ENCODE peak calls at places on chromosomes 1 and 21, in seven cellular contexts. B is heart left ventricle, T is IMR-90, X is breast epithelium, R is ovary, J is testis, D is adrenal gland. N is an unnamed sample. For H3K36me3, the result is how much of the 10 kb centered on the place peaks cover.

GRCh38 chr1:37549341-37549740 is 4.8 kb downstream of the SNIP1 start:
- DNase-seq in B (no peak), X (no peak), D (no peak), J (no peak), R (no peak), T (peak), N (no peak)

GRCh38 chr1:38578444-38578951 is 281.1 kb downstream of the RRAGC start:
- DNase-seq in R (no peak), J (no peak), T (no peak), X (no peak), D (no peak), B (no peak), N (peak)

GRCh38 chr1:208030320-208031091 is 119.6 kb upstream of the CD34 start:
- DNase-seq in X (no peak), B (peak), T (peak), D (no peak), J (no peak), R (peak), N (no peak)

GRCh38 chr1:155012052-155012546 is 9.5 kb downstream of the ZBTB7B start:
- DNase-seq in B (peak), D (peak), X (no peak), J (peak), T (no peak), R (peak), N (peak)

GRCh38 chr1:101474039-101474665 is 237.3 kb downstream of the S1PR1 start:
- DNase-seq in R (no peak), T (no peak), B (no peak), D (no peak), X (no peak), J (peak), N (no peak)

GRCh38 chr21:33578214-33578613 is 10.3 kb downstream of the DONSON start:
- DNase-seq in X (no peak), T (peak), D (no peak), B (no peak), J (no peak), R (no peak), N (no peak)

GRCh38 chr1:94113592-94114322 is 7.2 kb downstream of the ABCA4 start:
- DNase-seq in X (no peak), J (no peak), B (no peak), D (no peak), T (no peak), R (no peak), N (no peak)

GRCh38 chr1:232933026-232933425 is 17.4 kb upstream of the NTPCR start:
- DNase-seq in X (no peak), J (no peak), T (no peak), R (no peak), D (no peak), B (no peak), N (no peak)

GRCh38 chr1:85264150-85264549 is 4.7 kb upstream of the C1orf52 start:
- DNase-seq in J (no peak), D (no peak), B (no peak), R (no peak), T (peak), X (no peak), N (no peak)

GRCh38 chr1:112852276-112852675 is 103.7 kb downstream of the SLC16A1 start:
- DNase-seq in X (no peak), B (no peak), D (no peak), R (no peak), J (peak), T (no peak), N (no peak)

GRCh38 chr21:26115899-26116298 is 54.7 kb downstream of the APP start:
- DNase-seq in D (no peak), T (peak), B (no peak), X (no peak), J (no peak), R (no peak), N (no peak)

GRCh38 chr1:205294914-205295310 is 26.6 kb downstream of the NUAK2 start:
- DNase-seq in X (no peak), D (no peak), B (no peak), T (peak), J (no peak), R (no peak), N (no peak)

GRCh38 chr1:233253231-233254038 is 42.1 kb downstream of the PCNX2 start:
- DNase-seq in X (no peak), D (no peak), J (no peak), T (no peak), B (no peak), R (no peak), N (no peak)

GRCh38 chr1:233412812-233413211 is 85.3 kb downstream of the MAP3K21 start:
- DNase-seq in J (no peak), D (no peak), R (no peak), X (no peak), B (no peak), T (no peak), N (no peak)

GRCh38 chr1:85198864-85199263 is 2.0 kb downstream of the SYDE2 start:
- DNase-seq in J (no peak), B (no peak), T (no peak), D (no peak), X (no peak), R (no peak), N (no peak)

GRCh38 chr1:179826626-179827280 is 50.9 kb downstream of the TOR1AIP2 start:
- DNase-seq in D (no peak), B (no peak), R (no peak), J (no peak), T (no peak), X (no peak), N (no peak)

GRCh38 chr1:154466879-154467767 is 34.9 kb upstream of the TDRD10 start:
- DNase-seq in B (no peak), T (no peak), D (no peak), J (peak), R (peak), X (no peak), N (no peak)

GRCh38 chr1:207805841-207806421 is 54.1 kb downstream of the CD46 start:
- DNase-seq in T (peak), X (no peak), R (peak), J (no peak), D (peak), B (peak), N (no peak)

GRCh38 chr1:25796807-25797458 is 3.1 kb upstream of the SELENON start:
- DNase-seq in T (peak), J (peak), X (peak), R (peak), B (peak), D (peak), N (peak)

GRCh38 chr1:34874581-34874980 is 15.0 kb upstream of the SMIM12 start:
- DNase-seq in R (no peak), T (no peak), X (no peak), J (no peak), B (no peak), D (no peak), N (no peak)

GRCh38 chr1:6148497-6149241 is 31.5 kb downstream of the CHD5 start:
- DNase-seq in X (peak), D (peak), J (peak), T (no peak), B (no peak), R (peak), N (no peak)

GRCh38 chr1:105894006-105894405 is 1162.5 kb upstream of the PRMT6 start:
- DNase-seq in J (no peak), T (peak), R (no peak), D (no peak), B (no peak), X (no peak), N (no peak)

GRCh38 chr1:6694126-6694713 is 7.4 kb downstream of the DNAJC11 start:
- DNase-seq in D (no peak), X (no peak), R (no peak), T (no peak), B (no peak), J (no peak), N (no peak)

GRCh38 chr1:226628624-226629155 is 80.1 kb downstream of the STUM start:
- DNase-seq in X (no peak), B (no peak), J (no peak), R (no peak), D (no peak), T (no peak), N (no peak)

GRCh38 chr1:39639333-39640130 is at the start of gene HEYL:
- DNase-seq in X (no peak), T (peak), R (peak), D (peak), B (peak), J (peak), N (peak)

GRCh38 chr1:174000274-174000852 is 21.8 kb downstream of the RC3H1 start:
- DNase-seq in J (no peak), B (no peak), D (no peak), T (peak), X (no peak), R (no peak), N (no peak)

GRCh38 chr1:114232691-114233090 is 79.0 kb upstream of the SYT6 start:
- DNase-seq in X (no peak), B (no peak), J (no peak), T (no peak), D (no peak), R (no peak), N (peak)

GRCh38 chr1:9263276-9263855 is 28.8 kb downstream of the H6PD start:
- DNase-seq in T (no peak), R (no peak), D (no peak), J (no peak), X (no peak), B (no peak), N (no peak)

GRCh38 chr1:64043976-64044375 is 159.4 kb upstream of the UBE2U start:
- DNase-seq in T (peak), J (no peak), R (no peak), D (no peak), B (no peak), X (no peak), N (no peak)

GRCh38 chr1:208312706-208313105 is 68.5 kb upstream of the PLXNA2 start:
- DNase-seq in B (no peak), X (no peak), J (no peak), D (no peak), T (no peak), R (no peak), N (no peak)

GRCh38 chr1:232669981-232670763 is 40.2 kb upstream of the SIPA1L2 start:
- DNase-seq in T (peak), J (no peak), X (no peak), B (no peak), D (no peak), R (no peak), N (no peak)

GRCh38 chr1:117644696-117645311 is 39.0 kb downstream of the TENT5C start:
- DNase-seq in R (no peak), B (no peak), X (no peak), J (no peak), T (no peak), D (no peak), N (no peak)

GRCh38 chr1:206507395-206508129 is at the start of gene RASSF5:
- DNase-seq in D (peak), X (peak), J (peak), R (peak), B (peak), T (peak), N (peak)

GRCh38 chr1:22420456-22421053 is 31.1 kb upstream of the ZBTB40 start:
- DNase-seq in T (peak), X (peak), J (peak), D (peak), R (peak), B (peak), N (peak)

GRCh38 chr1:27299385-27300252 is 22.3 kb upstream of the TMEM222 start:
- DNase-seq in D (peak), J (peak), X (peak), B (peak), R (peak), T (peak), N (no peak)

GRCh38 chr1:198829948-198830347 is 191.1 kb downstream of the PTPRC start:
- DNase-seq in T (peak), R (no peak), J (no peak), X (no peak), D (no peak), B (no peak), N (no peak)

GRCh38 chr1:30287976-30288375 is 435.4 kb downstream of the MATN1 start:
- DNase-seq in R (no peak), B (no peak), X (no peak), T (no peak), D (no peak), J (no peak), N (no peak)

GRCh38 chr1:2350486-2350885 is 40.9 kb downstream of the MORN1 start:
- DNase-seq in R (peak), D (no peak), J (no peak), B (no peak), T (no peak), X (no peak), N (peak)

GRCh38 chr1:168728452-168729404 is at the start of gene DPT:
- DNase-seq in D (no peak), T (peak), R (no peak), J (no peak), X (no peak), B (peak), N (no peak)

GRCh38 chr1:110130113-110130591 is 17.9 kb downstream of the UBL4B start:
- DNase-seq in B (no peak), T (no peak), D (no peak), R (no peak), J (peak), X (no peak), N (no peak)
- TF ChIP-seq CTCF in B (no peak), T (no peak), D (no peak), R (no peak), J (no peak), X (no peak), N (no peak)

DNA sequence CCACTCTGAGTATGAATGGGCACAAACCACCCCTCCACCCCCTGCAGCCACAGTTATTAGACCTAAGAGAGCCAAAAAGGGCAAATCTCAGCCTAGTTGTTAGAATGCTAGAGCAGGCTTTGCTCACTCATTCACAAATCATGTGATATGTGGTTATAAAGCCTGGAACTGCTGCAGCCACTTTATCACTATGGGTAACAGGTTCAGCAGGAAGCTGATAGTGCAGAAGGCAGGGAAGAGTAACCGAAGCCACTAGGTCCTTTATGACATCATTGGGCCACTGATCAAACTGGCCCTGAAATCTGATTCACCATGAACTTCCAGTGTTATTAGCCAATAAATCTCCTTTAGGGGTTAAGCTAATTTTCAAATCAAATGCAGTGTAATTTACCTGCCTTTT is 134.7 kb downstream of the GRIK1 start:
- DNase-seq in J (no peak), D (no peak), X (no peak), T (no peak), B (no peak), R (no peak), N (no peak)
- TF ChIP-seq POLR2A in J (no peak), D (no peak), X (no peak), T (no peak), B (no peak), R (no peak), N (no peak)

DNA sequence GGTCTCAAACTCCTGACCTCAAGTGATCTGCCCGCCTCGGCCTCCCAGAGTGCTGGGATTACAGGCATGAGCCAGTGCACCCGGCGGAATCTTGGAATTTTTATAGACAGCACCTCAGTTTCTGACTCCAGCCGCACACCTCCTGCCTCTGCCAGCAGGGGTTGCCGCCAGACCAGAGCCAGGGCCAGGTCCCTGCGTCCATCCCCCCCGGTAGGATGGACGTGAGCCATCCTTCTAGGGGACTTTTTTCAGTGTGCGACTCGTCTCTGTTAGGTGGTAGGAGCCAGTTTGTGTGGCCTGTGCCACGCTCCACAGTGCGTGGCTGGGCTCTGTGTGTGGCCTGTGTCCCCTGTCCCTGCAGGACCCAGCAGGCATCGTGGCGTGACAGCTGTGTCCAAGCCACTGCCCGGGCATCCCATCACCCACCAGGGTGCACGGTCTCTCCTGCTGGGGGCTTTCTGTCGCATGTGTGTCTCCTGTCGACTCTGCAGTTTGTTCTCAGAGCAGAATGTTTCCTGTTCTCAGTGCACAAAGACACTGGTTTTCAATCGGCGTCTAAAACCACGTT is 15.6 kb downstream of the CSTB start:
- DNase-seq in B (no peak), D (no peak), X (no peak), J (no peak), T (no peak), R (no peak), N (no peak)
- H3K36me3 ChIP-seq in B (under half), D (under half), X (under half), J (under half), T (half or more), R (under half), N (under half)

GRCh38 chr21:17925900-17926299 is 106.7 kb upstream of the C21orf91 start:
- DNase-seq in B (no peak), T (peak), R (no peak), J (no peak), D (no peak), X (no peak), N (no peak)

GRCh38 chr21:17930102-17930501 is 110.9 kb upstream of the C21orf91 start:
- DNase-seq in B (no peak), T (no peak), R (no peak), X (no peak), J (no peak), D (no peak), N (no peak)

GRCh38 chr21:17929514-17929913 is 110.4 kb upstream of the C21orf91 start:
- DNase-seq in B (no peak), R (no peak), X (no peak), J (no peak), T (no peak), D (no peak), N (no peak)

GRCh38 chr21:17925000-17925610 is 105.9 kb upstream of the C21orf91 start:
- DNase-seq in X (no peak), J (peak), B (peak), R (no peak), T (peak), D (peak), N (peak)

GRCh38 chr21:17931080-17931479 is 111.9 kb upstream of the C21orf91 start:
- DNase-seq in B (no peak), T (no peak), R (no peak), X (no peak), D (no peak), J (no peak), N (no peak)
- TF ChIP-seq CTCF in B (no peak), T (no peak), R (no peak), X (no peak), D (no peak), J (peak), N (no peak)

GRCh38 chr1:42418516-42418915 is 37.3 kb downstream of the ZMYND12 start:
- DNase-seq in B (no peak), X (no peak), J (no peak), D (no peak), R (no peak), T (no peak), N (no peak)
- TF ChIP-seq POLR2A in B (no peak), X (no peak), J (no peak), D (no peak), R (no peak), T (no peak), N (no peak)

GRCh38 chr1:229323205-229323604 is 19.6 kb downstream of the CCSAP start:
- DNase-seq in J (no peak), B (no peak), D (no peak), R (no peak), X (no peak), T (peak), N (no peak)

GRCh38 chr1:229326601-229327000 is 16.2 kb downstream of the CCSAP start:
- DNase-seq in D (no peak), T (no peak), R (no peak), B (no peak), J (no peak), X (no peak), N (no peak)

GRCh38 chr1:229323885-229324553 is 18.8 kb downstream of the CCSAP start:
- DNase-seq in X (no peak), R (no peak), D (no peak), B (no peak), J (no peak), T (no peak), N (no peak)

GRCh38 chr1:229325873-229326502 is 16.9 kb downstream of the CCSAP start:
- DNase-seq in R (no peak), X (no peak), J (no peak), B (no peak), D (no peak), T (no peak), N (no peak)

DNA sequence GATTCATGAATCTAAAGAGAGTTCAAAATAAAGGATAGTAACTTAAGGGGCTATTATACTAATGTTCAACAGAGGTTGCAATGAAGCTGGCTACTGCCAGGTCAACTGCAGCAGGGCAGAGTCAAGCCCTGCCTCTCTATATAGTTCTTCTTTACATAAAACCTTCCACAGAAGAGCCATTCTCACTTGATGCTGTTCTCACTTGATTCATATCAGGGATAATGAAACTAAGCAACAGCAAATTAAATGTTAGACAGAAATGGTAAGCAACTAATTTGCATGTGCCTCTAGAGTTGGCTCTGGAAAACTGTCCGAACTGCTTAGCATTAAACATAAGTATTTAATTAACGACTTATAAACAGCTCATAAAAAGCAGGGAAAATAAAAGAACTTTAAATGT is 17.4 kb downstream of the CCSAP start:
- DNase-seq in B (no peak), D (no peak), X (no peak), R (no peak), J (no peak), T (no peak), N (no peak)
- H3K36me3 ChIP-seq in B (half or more), D (under half), X (under half), R (under half), J (under half), T (under half), N (under half)

GRCh38 chr1:88595355-88595754 is 88.7 kb upstream of the PKN2 start:
- DNase-seq in T (peak), J (no peak), B (no peak), R (no peak), D (no peak), X (no peak), N (no peak)
- TF ChIP-seq CTCF in T (peak), J (peak), B (peak), R (no peak), D (peak), X (no peak), N (peak)